ENCODE peak calls at places on chromosomes 7 and 10, in nine cellular contexts. F is germinal center; W is cardiac muscle cell; Z is brain microvascular endothelial cell; H is mesendoderm; O is lower leg skin; L is activated effector memory CD4-positive, alpha-beta T cell treated with anti-CD3 and anti-CD28 coated beads, Interleukin-2, amount 50 U/mL, for 16 hours; A is hippocampal formation; U is HuH-7.5. Y is an unnamed sample.

GRCh38 chr7:73647725-73648592 is 19.7 kb upstream of the VPS37D start:
- DNase-seq in A (no peak), O (no peak), U (no peak), W (no peak), F (no peak), L (peak), Z (no peak), H (no peak), Y (no peak)

GRCh38 chr10:7035111-7035761 is 375.6 kb downstream of the SFMBT2 start:
- DNase-seq in L (peak), Z (no peak), O (no peak), U (no peak), A (no peak), F (no peak), H (no peak), W (no peak), Y (no peak)

GRCh38 chr7:111113263-111114017 is 22.5 kb downstream of the LRRN3 start:
- DNase-seq in U (no peak), H (peak), O (no peak), L (no peak), Z (no peak), F (no peak), W (peak), A (no peak), Y (no peak)

GRCh38 chr10:48255722-48256121 is 18.8 kb downstream of the FRMPD2 start:
- DNase-seq in A (no peak), L (no peak), H (no peak), W (no peak), Z (no peak), F (no peak), U (no peak), O (no peak), Y (no peak)

GRCh38 chr7:82164813-82165212 is 278.8 kb downstream of the CACNA2D1 start:
- DNase-seq in F (no peak), U (no peak), O (no peak), W (peak), H (peak), Z (peak), A (peak), L (no peak), Y (no peak)

GRCh38 chr10:132630666-132631347 is 93.2 kb downstream of the INPP5A start:
- DNase-seq in L (peak), U (no peak), H (no peak), O (no peak), Z (no peak), A (no peak), F (no peak), W (peak), Y (peak)

GRCh38 chr7:47621985-47622561 is 40.2 kb upstream of the TNS3 start:
- DNase-seq in U (no peak), F (peak), W (no peak), L (no peak), A (no peak), Z (no peak), O (no peak), H (no peak), Y (no peak)

GRCh38 chr10:132588301-132589013 is 50.9 kb downstream of the INPP5A start:
- DNase-seq in A (no peak), H (no peak), U (no peak), L (peak), F (peak), W (peak), Z (peak), O (no peak), Y (no peak)

GRCh38 chr7:114152314-114152938 is 233.6 kb upstream of the PPP1R3A start:
- DNase-seq in A (no peak), W (no peak), H (peak), F (no peak), U (no peak), L (no peak), Z (no peak), O (no peak), Y (no peak)

GRCh38 chr7:69906309-69906995 is 308.2 kb downstream of the AUTS2 start:
- DNase-seq in W (peak), H (no peak), F (no peak), A (no peak), U (no peak), O (no peak), L (no peak), Z (no peak), Y (no peak)

GRCh38 chr10:8389630-8390029 is 335.1 kb downstream of the GATA3 start:
- DNase-seq in Z (no peak), U (no peak), O (no peak), A (no peak), H (no peak), W (no peak), L (no peak), F (no peak), Y (no peak)

GRCh38 chr7:55309040-55309991 is 55.8 kb upstream of the LANCL2 start:
- DNase-seq in W (no peak), Z (no peak), U (no peak), L (peak), H (no peak), O (no peak), F (no peak), A (no peak), Y (no peak)

GRCh38 chr7:29893351-29894005 is 87.2 kb downstream of the WIPF3 start:
- DNase-seq in W (no peak), F (no peak), H (no peak), Z (no peak), A (no peak), L (no peak), O (no peak), U (no peak), Y (no peak)

GRCh38 chr10:110857265-110858158 is 14.2 kb upstream of the PDCD4 start:
- DNase-seq in U (no peak), F (no peak), L (no peak), W (peak), A (peak), O (peak), Z (peak), H (peak), Y (no peak)

Y was measured in thoracic aorta.